ENCODE peak calls at places on chromosomes 5 and 9, in ten cellular contexts. F, X, Y, A, I, R, O, B, Q and K are unnamed samples.

GRCh38 chr9:82152181-82152580 is 163.6 kb downstream of the SPATA31D1 start:
- DNase-seq in F (no peak), X (no peak), Y (no peak), A (peak; percentile 62), I (peak; percentile 53), R (no peak), O (no peak), B (no peak), Q (no peak), K (no peak)

GRCh38 chr9:117375956-117376355 is 38.9 kb downstream of the ASTN2 start:
- DNase-seq in F (no peak), X (no peak), Y (no peak), A (no peak), I (no peak), R (no peak), O (no peak), B (no peak), Q (no peak), K (no peak)

GRCh38 chr5:100904259-100904822 is 1.3 kb upstream of the ST8SIA4 start:
- DNase-seq in F (peak; percentile 67), X (no peak), Y (no peak), A (no peak), I (no peak), R (no peak), O (peak; percentile 7), B (no peak), Q (no peak), K (no peak)

GRCh38 chr5:99453181-99453580 is 524.4 kb upstream of the CHD1 start:
- DNase-seq in F (no peak), X (no peak), Y (no peak), A (no peak), I (no peak), R (no peak), O (no peak), B (no peak), Q (no peak), K (no peak)

GRCh38 chr9:124125590-124126047 is 114.1 kb downstream of the LHX2 start:
- DNase-seq in F (no peak), X (no peak), Y (no peak), A (no peak), I (no peak), R (no peak), O (no peak), B (no peak), Q (no peak), K (no peak)

GRCh38 chr9:111909444-111909843 is 12.8 kb downstream of the UGCG start:
- DNase-seq in F (no peak), X (no peak), Y (no peak), A (no peak), I (peak; percentile 23), R (no peak), O (no peak), B (no peak), Q (no peak), K (no peak)

GRCh38 chr9:31135567-31135966 is 1248.9 kb upstream of the ACO1 start:
- DNase-seq in F (no peak), X (no peak), Y (no peak), A (no peak), I (no peak), R (no peak), O (no peak), B (no peak), Q (no peak), K (no peak)

GRCh38 chr5:53406630-53407316 is 73.7 kb upstream of the FST start:
- DNase-seq in F (no peak), X (no peak), Y (no peak), A (no peak), I (peak; percentile 94), R (no peak), O (no peak), B (no peak), Q (no peak), K (no peak)